ENCODE peak calls at places on chromosomes 4 and X, in seven cellular contexts. L is prostate gland; Z is CD8-positive, alpha-beta memory T cell; F is HepG2; O is PC-3; K is A549; C is mammary epithelial cell. I is an unnamed sample. For H3K4me1, the result is how much of the 10 kb centered on the place peaks cover.

GRCh38 chr4:57146444-57146843 is 36.3 kb upstream of the IGFBP7 start:
- DNase-seq in L (no peak), Z (no peak), F (no peak), O (no peak), K (no peak), C (no peak), I (no peak)

GRCh38 chr4:22848332-22848731 is 155.6 kb downstream of the GBA3 start:
- DNase-seq in L (no peak), Z (no peak), F (no peak), O (no peak), K (no peak), C (no peak), I (no peak)

GRCh38 chr4:142318280-142318679 is 527.8 kb downstream of the INPP4B start:
- DNase-seq in L (no peak), Z (no peak), F (no peak), O (no peak), K (no peak), C (no peak), I (no peak)

GRCh38 chrX:149987613-149988012 is 49.3 kb upstream of the EOLA2 start:
- DNase-seq in L (no peak), Z (no peak), F (no peak), O (no peak), K (no peak), C (no peak), I (no peak)

GRCh38 chr4:129972257-129972656 is 876.3 kb downstream of the C4orf33 start:
- DNase-seq in L (no peak), Z (no peak), F (no peak), O (no peak), K (no peak), C (no peak), I (no peak)

GRCh38 chrX:119266364-119266995 is 30.4 kb downstream of the PGRMC1 start:
- DNase-seq in L (no peak), Z (no peak), F (peak), O (peak), K (peak), C (peak), I (peak)

GRCh38 chr4:7424553-7425111 is 10.1 kb downstream of the PSAPL1 start:
- DNase-seq in L (no peak), Z (no peak), F (no peak), O (no peak), K (no peak), C (peak), I (no peak)

GRCh38 chr4:87882321-87882720 is 49.6 kb downstream of the MEPE start:
- DNase-seq in L (no peak), Z (no peak), F (no peak), O (no peak), K (no peak), C (no peak), I (no peak)

GRCh38 chrX:50680990-50681389 is 133.0 kb downstream of the SHROOM4 start:
- DNase-seq in L (no peak), Z (no peak), F (no peak), O (peak), K (no peak), C (peak), I (no peak)

GRCh38 chrX:134454506-134454905 is 5.5 kb upstream of the HPRT1 start:
- DNase-seq in L (no peak), Z (no peak), F (no peak), O (no peak), K (no peak), C (no peak), I (no peak)

GRCh38 chr4:78612398-78613005 is 60.9 kb downstream of the ANXA3 start:
- DNase-seq in L (peak), Z (no peak), F (peak), O (peak), K (peak), C (no peak), I (peak)

GRCh38 chr4:78611215-78611558 is 59.6 kb downstream of the ANXA3 start:
- DNase-seq in L (no peak), Z (no peak), F (no peak), O (no peak), K (no peak), C (no peak), I (no peak)

GRCh38 chr4:78610546-78611214 is 59.1 kb downstream of the ANXA3 start:
- DNase-seq in L (no peak), Z (no peak), F (no peak), O (no peak), K (no peak), C (no peak), I (no peak)

GRCh38 chr4:78608684-78609083 is 57.1 kb downstream of the ANXA3 start:
- DNase-seq in L (no peak), Z (no peak), F (no peak), O (no peak), K (no peak), C (no peak), I (no peak)

DNA sequence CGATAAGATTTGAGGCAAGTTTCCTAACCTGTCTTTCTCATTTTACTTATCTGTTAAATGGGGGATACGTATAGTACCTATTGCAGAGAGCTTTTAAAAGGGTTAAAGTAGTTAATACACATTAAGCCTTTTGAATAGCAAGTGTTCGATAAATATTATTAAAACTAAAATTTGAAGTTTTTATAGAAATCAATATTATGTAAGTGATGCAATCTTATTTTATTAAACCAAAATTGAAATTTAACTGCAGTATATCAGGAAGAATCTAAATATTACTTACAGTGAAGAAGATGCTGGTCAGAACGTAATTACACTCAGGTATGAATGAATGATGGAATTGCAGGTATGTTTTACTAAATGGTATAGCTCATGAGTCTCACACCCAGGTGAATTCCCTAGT is 58.0 kb downstream of the ANXA3 start:
- DNase-seq in L (no peak), Z (no peak), F (no peak), O (no peak), K (no peak), C (no peak), I (no peak)
- H3K27ac ChIP-seq in L (no peak), Z (no peak), F (no peak), O (no peak), K (no peak), C (no peak), I (no peak)

GRCh38 chr4:139910106-139910505 is 243.9 kb downstream of the MAML3 start:
- DNase-seq in L (no peak), Z (no peak), F (no peak), O (no peak), K (no peak), C (peak), I (no peak)
- H3K4me1 ChIP-seq in L (under half), Z (under half), F (under half), O (under half), K (under half), C (under half), I (half or more)

GRCh38 chrX:143455045-143455444 is 62.2 kb downstream of the SPANXN3 start:
- DNase-seq in L (no peak), Z (no peak), F (no peak), O (no peak), K (no peak), C (no peak), I (no peak)
- H3K4me3 ChIP-seq in L (no peak), Z (no peak), F (no peak), O (no peak), K (no peak), C (no peak), I (no peak)

GRCh38 chrX:3548743-3549441 is 164.6 kb downstream of the PRKX start:
- DNase-seq in L (peak), Z (no peak), F (peak), O (peak), K (peak), C (peak), I (peak)

GRCh38 chrX:3550160-3550765 is 163.2 kb downstream of the PRKX start:
- DNase-seq in L (no peak), Z (no peak), F (no peak), O (peak), K (peak), C (peak), I (peak)

GRCh38 chrX:3550871-3551270 is 162.6 kb downstream of the PRKX start:
- DNase-seq in L (no peak), Z (no peak), F (no peak), O (no peak), K (no peak), C (no peak), I (no peak)

GRCh38 chrX:3545901-3546300 is 167.5 kb downstream of the PRKX start:
- DNase-seq in L (peak), Z (no peak), F (no peak), O (no peak), K (no peak), C (peak), I (no peak)

DNA sequence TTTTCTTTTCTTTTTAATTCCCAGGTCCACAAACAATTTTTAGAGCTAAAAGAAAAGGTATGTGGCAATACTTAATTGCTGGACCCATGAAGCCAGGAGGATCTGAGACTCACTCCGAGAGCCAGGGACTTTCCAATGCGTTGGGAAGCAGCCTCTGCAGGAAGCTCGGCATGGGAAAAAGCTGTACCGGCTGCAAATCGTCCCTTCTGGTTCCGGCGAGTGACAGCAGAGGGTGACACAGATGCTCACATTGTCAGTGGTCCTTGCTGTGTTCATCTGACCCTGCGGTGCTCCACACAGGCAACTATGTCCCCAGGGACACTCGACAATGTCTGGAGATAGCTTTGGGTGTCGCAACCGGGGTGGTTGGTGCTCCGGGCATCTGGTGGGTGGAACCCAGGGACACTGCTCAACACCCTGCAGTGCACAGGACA is 164.0 kb downstream of the PRKX start:
- DNase-seq in L (no peak), Z (no peak), F (no peak), O (peak), K (peak), C (peak), I (peak)
- H3K27ac ChIP-seq in L (no peak), Z (no peak), F (no peak), O (no peak), K (no peak), C (no peak), I (peak)

GRCh38 chr4:40216622-40217366 is 20.0 kb downstream of the RHOH start:
- DNase-seq in L (no peak), Z (no peak), F (no peak), O (no peak), K (no peak), C (no peak), I (no peak)

GRCh38 chr4:40212674-40213504 is 16.1 kb downstream of the RHOH start:
- DNase-seq in L (no peak), Z (no peak), F (no peak), O (no peak), K (no peak), C (no peak), I (no peak)

GRCh38 chr4:40214038-40214437 is 17.2 kb downstream of the RHOH start:
- DNase-seq in L (no peak), Z (peak), F (no peak), O (no peak), K (no peak), C (no peak), I (no peak)

GRCh38 chr4:40211224-40212185 is 14.7 kb downstream of the RHOH start:
- DNase-seq in L (no peak), Z (no peak), F (no peak), O (no peak), K (no peak), C (no peak), I (no peak)

GRCh38 chr4:40214661-40215418 is 18.0 kb downstream of the RHOH start:
- DNase-seq in L (no peak), Z (no peak), F (no peak), O (no peak), K (no peak), C (no peak), I (no peak)
- H3K4me1 ChIP-seq in L (under half), Z (half or more), F (under half), O (under half), K (under half), C (under half), I (under half)

DNA sequence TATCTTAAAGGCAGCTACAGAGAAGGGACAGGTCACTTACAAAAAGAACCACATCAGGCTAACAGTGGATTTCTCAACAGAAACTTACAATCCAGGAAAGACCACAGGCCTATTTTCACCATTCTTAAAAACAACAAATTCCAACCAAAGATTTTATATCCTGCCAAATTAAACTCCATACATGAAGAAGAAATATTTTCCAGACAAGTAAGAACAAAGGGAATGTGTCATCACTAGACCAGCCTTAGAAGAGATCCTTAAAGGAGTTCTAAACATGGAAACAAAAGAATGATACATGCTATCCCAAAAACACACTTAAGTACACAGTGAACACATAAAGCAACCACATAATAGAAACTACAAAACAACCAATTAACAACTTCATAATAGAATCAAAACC is 105.6 kb downstream of the ANXA10 start:
- DNase-seq in L (no peak), Z (no peak), F (no peak), O (no peak), K (no peak), C (peak), I (no peak)
- H3K4me3 ChIP-seq in L (no peak), Z (no peak), F (no peak), O (no peak), K (no peak), C (no peak), I (no peak)

GRCh38 chr4:100087743-100088142 is 102.5 kb downstream of the DDIT4L start:
- DNase-seq in L (no peak), Z (no peak), F (no peak), O (peak), K (no peak), C (no peak), I (no peak)
- H3K27ac ChIP-seq in L (no peak), Z (no peak), F (no peak), O (peak), K (no peak), C (no peak), I (no peak)

GRCh38 chrX:151161690-151162089 is 14.7 kb upstream of the GPR50 start:
- DNase-seq in L (no peak), Z (no peak), F (no peak), O (no peak), K (no peak), C (no peak), I (no peak)
- H3K4me1 ChIP-seq in L (under half), Z (under half), F (under half), O (under half), K (under half), C (under half), I (under half)

I was measured in body of pancreas.